ENCODE peak calls at places on chromosomes 16 and 17, in five cellular contexts. K, W, N, A and T are unnamed samples. For H3K4me1, the result is how much of the 10 kb centered on the place peaks cover.

GRCh38 chr17:5868916-5869475 is 201.2 kb upstream of the WSCD1 start:
- DNase-seq in K (no peak), A (no peak), W (no peak), N (peak), T (no peak)

GRCh38 chr16:56589141-56590039 is at the start of gene MT3:
- DNase-seq in K (no peak), N (peak), A (no peak), W (peak), T (no peak)

GRCh38 chr16:28597692-28598261 is 927 bp upstream of the SULT1A2 start:
- DNase-seq in N (no peak), K (no peak), A (peak), W (peak), T (peak)

GRCh38 chr16:1001096-1001495 is 19.5 kb downstream of the SOX8 start:
- DNase-seq in A (no peak), K (no peak), W (no peak), N (no peak), T (no peak)

GRCh38 chr17:76239538-76240274 is 587 bp downstream of the RNF157 start:
- DNase-seq in N (peak), A (no peak), W (no peak), K (no peak), T (no peak)

GRCh38 chr17:80069886-80070177 is 31.5 kb upstream of the GAA start:
- DNase-seq in W (no peak), N (no peak), A (no peak), K (no peak), T (no peak)

GRCh38 chr16:13935408-13935807 is 15.5 kb downstream of the ERCC4 start:
- DNase-seq in N (peak), A (no peak), K (no peak), W (peak), T (no peak)

GRCh38 chr16:14289692-14290340 is 218.7 kb downstream of the MRTFB start:
- DNase-seq in N (peak), W (peak), A (no peak), K (no peak), T (peak)

GRCh38 chr17:33981713-33982601 is 273.1 kb upstream of the CCL2 start:
- DNase-seq in N (no peak), K (no peak), W (no peak), A (no peak), T (no peak)

GRCh38 chr16:27366687-27367462 is 35.1 kb upstream of the IL21R start:
- DNase-seq in A (peak), K (no peak), W (no peak), N (no peak), T (no peak)

GRCh38 chr17:57899822-57900221 is 50.0 kb upstream of the MRPS23 start:
- DNase-seq in W (peak), A (peak), N (no peak), K (no peak), T (peak)

GRCh38 chr17:39229274-39229913 is 3.6 kb upstream of the STAC2 start:
- DNase-seq in K (no peak), W (no peak), A (no peak), N (no peak), T (no peak)

GRCh38 chr17:33560871-33561270 is 267.8 kb upstream of the ASIC2 start:
- DNase-seq in K (no peak), W (no peak), A (no peak), N (no peak), T (peak)

GRCh38 chr16:57577691-57578224 is 35.3 kb downstream of the ADGRG5 start:
- DNase-seq in A (no peak), W (no peak), N (no peak), K (no peak), T (peak)

GRCh38 chr17:65071861-65072260 is 15.3 kb upstream of the GNA13 start:
- DNase-seq in W (peak), N (no peak), K (no peak), A (no peak), T (peak)

GRCh38 chr16:28202147-28202746 is 9.5 kb downstream of the XPO6 start:
- DNase-seq in A (no peak), K (no peak), W (peak), N (no peak), T (no peak)

GRCh38 chr17:66445229-66445628 is 142.8 kb downstream of the PRKCA start:
- DNase-seq in W (no peak), A (no peak), N (no peak), K (no peak), T (no peak)

GRCh38 chr17:81354252-81354943 is 40.9 kb upstream of the BAHCC1 start:
- DNase-seq in K (no peak), N (no peak), A (no peak), W (no peak), T (peak)
- H3K4me1 ChIP-seq in K (under half), N (under half), A (under half), W (under half), T (under half)

GRCh38 chr17:8192070-8192815 is 2.3 kb upstream of the BORCS6 start:
- DNase-seq in W (peak), K (peak), A (peak), N (peak), T (peak)
- H3K4me3 ChIP-seq in W (peak), K (peak), A (peak), N (peak), T (no peak)

GRCh38 chr16:11234884-11235702 is 20.9 kb downstream of the SOCS1 start:
- DNase-seq in N (no peak), A (no peak), W (no peak), K (no peak), T (peak)
- H3K27ac ChIP-seq in N (no peak), A (peak), W (no peak), K (no peak), T (peak)

GRCh38 chr17:42251115-42251514 is 25.1 kb downstream of the STAT5B start:
- DNase-seq in A (no peak), N (no peak), K (no peak), W (peak), T (no peak)
- H3K4me1 ChIP-seq in A (under half), N (under half), K (half or more), W (half or more), T (under half)

DNA sequence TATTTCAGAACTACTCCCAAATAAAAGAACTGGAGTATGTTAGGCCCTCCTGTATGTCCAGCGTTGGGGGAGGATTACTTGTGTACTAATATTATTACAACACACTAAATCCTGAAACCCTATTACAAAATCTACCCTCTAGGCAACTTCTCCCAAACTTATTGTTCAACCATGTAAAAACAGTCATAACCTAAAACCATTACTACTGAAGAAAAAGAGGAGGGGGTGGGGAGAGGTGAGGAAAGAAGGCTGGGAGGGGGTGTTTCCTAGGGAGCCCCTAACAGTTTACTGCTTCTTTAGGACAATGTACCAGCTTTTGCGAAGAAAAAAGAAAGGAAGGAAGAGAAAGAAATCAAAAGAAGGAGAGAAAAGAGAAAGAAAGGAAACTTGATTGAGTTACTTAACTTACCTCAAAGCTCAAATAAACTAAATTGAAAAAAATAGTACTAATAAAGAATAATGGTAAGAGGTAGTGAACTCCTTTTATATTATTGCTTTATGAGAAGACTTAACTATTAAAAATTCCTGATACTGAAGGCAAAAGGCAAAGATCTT is 2.3 kb downstream of the SALL1 start:
- DNase-seq in K (no peak), A (no peak), W (no peak), N (no peak), T (no peak)
- H3K4me3 ChIP-seq in K (no peak), A (no peak), W (no peak), N (peak), T (no peak)

GRCh38 chr17:18327093-18327492 is 12.0 kb downstream of the SMCR8 start:
- DNase-seq in W (no peak), N (no peak), A (no peak), K (no peak), T (no peak)

GRCh38 chr17:18328643-18329204 is 13.6 kb downstream of the SMCR8 start:
- DNase-seq in N (no peak), A (no peak), K (no peak), W (no peak), T (no peak)

GRCh38 chr17:18326039-18326438 is 10.9 kb downstream of the SMCR8 start:
- DNase-seq in N (no peak), W (no peak), A (no peak), K (no peak), T (no peak)

GRCh38 chr17:18326572-18326971 is 11.5 kb downstream of the SMCR8 start:
- DNase-seq in N (no peak), W (no peak), K (no peak), A (no peak), T (no peak)

GRCh38 chr17:18327556-18327955 is 12.5 kb downstream of the SMCR8 start:
- DNase-seq in W (no peak), N (no peak), A (no peak), K (no peak), T (no peak)
- H3K27ac ChIP-seq in W (no peak), N (no peak), A (no peak), K (no peak), T (no peak)